ENCODE peak calls at places on chromosomes 2 and 18, in four cellular contexts. One of them, this sample, is unnamed.

GRCh38 chr2:129484999-129485398 is 494.5 kb upstream of the RAB6C start:
- DNase-seq in MG63: no peak
- DNase-seq in MV-4-11: no peak
- DNase-seq in activated naive CD8-positive, alpha-beta T cell treated with anti-CD3 and anti-CD28 coated beads for 36 hours: no peak
- DNase-seq in this sample: no peak

GRCh38 chr2:237432484-237433092 is 18.6 kb upstream of the COL6A3 start:
- DNase-seq in MV-4-11: no peak
- DNase-seq in MG63: peak; percentile 96
- DNase-seq in activated naive CD8-positive, alpha-beta T cell treated with anti-CD3 and anti-CD28 coated beads for 36 hours: peak; percentile 85
- DNase-seq in this sample: no peak

GRCh38 chr2:62196278-62196901 is 475 bp downstream of the B3GNT2 start:
- DNase-seq in MG63: peak; percentile 65
- DNase-seq in activated naive CD8-positive, alpha-beta T cell treated with anti-CD3 and anti-CD28 coated beads for 36 hours: peak; percentile 70
- DNase-seq in MV-4-11: no peak
- DNase-seq in this sample: peak; percentile 41

GRCh38 chr2:17591846-17592245 is 51.4 kb downstream of the VSNL1 start:
- DNase-seq in MV-4-11: no peak
- DNase-seq in activated naive CD8-positive, alpha-beta T cell treated with anti-CD3 and anti-CD28 coated beads for 36 hours: no peak
- DNase-seq in MG63: no peak
- DNase-seq in this sample: no peak

GRCh38 chr18:55485666-55486065 is 102.3 kb downstream of the TCF4 start:
- DNase-seq in MG63: no peak
- DNase-seq in MV-4-11: no peak
- DNase-seq in activated naive CD8-positive, alpha-beta T cell treated with anti-CD3 and anti-CD28 coated beads for 36 hours: no peak
- DNase-seq in this sample: no peak

GRCh38 chr2:57080035-57080434 is 896.2 kb downstream of the CCDC85A start:
- DNase-seq in MG63: no peak
- DNase-seq in activated naive CD8-positive, alpha-beta T cell treated with anti-CD3 and anti-CD28 coated beads for 36 hours: no peak
- DNase-seq in MV-4-11: no peak
- DNase-seq in this sample: no peak

GRCh38 chr2:215712850-215713230 is 277.0 kb upstream of the FN1 start:
- DNase-seq in MG63: no peak
- DNase-seq in MV-4-11: no peak
- DNase-seq in activated naive CD8-positive, alpha-beta T cell treated with anti-CD3 and anti-CD28 coated beads for 36 hours: no peak
- DNase-seq in this sample: no peak

GRCh38 chr2:127590386-127591190 is 55.1 kb downstream of the MYO7B start:
- DNase-seq in MV-4-11: no peak
- DNase-seq in MG63: no peak
- DNase-seq in activated naive CD8-positive, alpha-beta T cell treated with anti-CD3 and anti-CD28 coated beads for 36 hours: no peak
- DNase-seq in this sample: no peak

GRCh38 chr18:73691118-73691517 is 456.5 kb downstream of the FBXO15 start:
- DNase-seq in MV-4-11: no peak
- DNase-seq in MG63: peak; percentile 73
- DNase-seq in activated naive CD8-positive, alpha-beta T cell treated with anti-CD3 and anti-CD28 coated beads for 36 hours: no peak
- DNase-seq in this sample: no peak